ENCODE peak calls at places on chromosomes 11 and 22, in six cellular contexts. I is AG08395, B is AG08396, A is mucosa of descending colon, Q is Ammon's horn, X is kidney. Z is an unnamed sample.

GRCh38 chr22:45859231-45860161 is 117.5 kb downstream of the WNT7B start:
- DNase-seq in A (no peak), Q (no peak), B (no peak), X (peak), I (no peak), Z (no peak)

GRCh38 chr11:107719062-107719461 is 7.2 kb upstream of the SLN start:
- DNase-seq in A (no peak), B (no peak), I (no peak), X (no peak), Q (peak), Z (no peak)

GRCh38 chr11:71283960-71284359 is 31.6 kb upstream of the SHANK2 start:
- DNase-seq in A (peak), B (no peak), X (no peak), I (no peak), Q (no peak), Z (no peak)

GRCh38 chr11:61516675-61517516 is 8.3 kb downstream of the LRRC10B start:
- DNase-seq in A (no peak), I (peak), Q (no peak), B (peak), X (no peak), Z (peak)

GRCh38 chr11:118638726-118639125 is 31.3 kb downstream of the PHLDB1 start:
- DNase-seq in Q (no peak), X (peak), I (no peak), B (no peak), A (no peak), Z (no peak)

GRCh38 chr11:114243461-114244372 is 52.5 kb upstream of the NNMT start:
- DNase-seq in X (no peak), B (no peak), Q (peak), I (no peak), A (no peak), Z (no peak)

GRCh38 chr11:100692290-100692689 is 5.2 kb downstream of the ARHGAP42 start:
- DNase-seq in I (no peak), Q (no peak), X (no peak), A (no peak), B (no peak), Z (no peak)

GRCh38 chr11:14300661-14301304 is 58.2 kb downstream of the RRAS2 start:
- DNase-seq in A (no peak), X (no peak), I (peak), Q (peak), B (peak), Z (peak)

GRCh38 chr11:28086569-28086968 is 21.4 kb downstream of the KIF18A start:
- DNase-seq in Q (no peak), A (no peak), B (peak), X (no peak), I (peak), Z (no peak)

GRCh38 chr11:65554842-65555395 is 3.2 kb downstream of the LTBP3 start:
- DNase-seq in A (no peak), Q (no peak), B (no peak), I (no peak), X (no peak), Z (no peak)

GRCh38 chr11:113178671-113179070 is 135.7 kb upstream of the TTC12 start:
- DNase-seq in I (no peak), X (no peak), B (no peak), Q (no peak), A (no peak), Z (no peak)

GRCh38 chr22:48489551-48490512 is 1337.8 kb downstream of the BRD1 start:
- DNase-seq in I (peak), Q (no peak), B (peak), A (no peak), X (peak), Z (no peak)

GRCh38 chr11:73396251-73396930 is 20.2 kb downstream of the RELT start:
- DNase-seq in A (no peak), I (no peak), X (no peak), B (no peak), Q (no peak), Z (no peak)

GRCh38 chr11:22625448-22626287 is at the start of gene FANCF:
- DNase-seq in I (peak), X (peak), B (peak), Q (peak), A (peak), Z (peak)

Z was measured in NAMALWA.